ENCODE peak calls at places on chromosomes 7 and 10, in six cellular contexts. B is endothelial cell of umbilical vein; L is aorta; R is GM23248; Y is IMR-90; A is CD8-positive, alpha-beta memory T cell. T is an unnamed sample.

GRCh38 chr10:84993251-84994035 is 665.1 kb downstream of the CCSER2 start:
- DNase-seq in B (no peak), L (no peak), R (no peak), Y (no peak), A (no peak), T (no peak)

GRCh38 chr10:128078136-128078969 is 47.9 kb downstream of the MKI67 start:
- DNase-seq in B (peak; percentile 39), L (peak; percentile 61), R (peak; percentile 66), Y (peak; percentile 37), A (peak; percentile 43), T (peak; percentile 63)

GRCh38 chr10:68301790-68302502 is 29.9 kb upstream of the HNRNPH3 start:
- DNase-seq in B (peak; percentile 63), L (no peak), R (peak; percentile 70), Y (peak; percentile 75), A (peak; percentile 18), T (no peak)

GRCh38 chr7:30062587-30062986 is 34.4 kb downstream of the PLEKHA8 start:
- DNase-seq in B (peak; percentile 42), L (no peak), R (peak; percentile 61), Y (peak; percentile 56), A (peak; percentile 13), T (no peak)

GRCh38 chr7:14834888-14835287 is 67.7 kb downstream of the DGKB start:
- DNase-seq in B (no peak), L (no peak), R (peak; percentile 83), Y (peak; percentile 44), A (no peak), T (no peak)

GRCh38 chr10:57849726-57850357 is 417.9 kb downstream of the IPMK start:
- DNase-seq in B (no peak), L (no peak), R (peak; percentile 23), Y (peak; percentile 2), A (no peak), T (no peak)

GRCh38 chr10:97353945-97354344 is 19.4 kb upstream of the FRAT2 start:
- DNase-seq in B (no peak), L (no peak), R (no peak), Y (no peak), A (no peak), T (no peak)

GRCh38 chr10:103397191-103397825 is 882 bp downstream of the PDCD11 start:
- DNase-seq in B (no peak), L (no peak), R (peak; percentile 64), Y (no peak), A (peak; percentile 18), T (peak; percentile 18)

GRCh38 chr7:42189535-42189934 is 47.5 kb downstream of the GLI3 start:
- DNase-seq in B (peak; percentile 55), L (no peak), R (peak; percentile 61), Y (peak; percentile 38), A (no peak), T (no peak)

GRCh38 chr10:6037422-6037821 is 24.7 kb downstream of the IL2RA start:
- DNase-seq in B (no peak), L (no peak), R (no peak), Y (no peak), A (no peak), T (no peak)

GRCh38 chr10:117551322-117552155 is 9.0 kb downstream of the EMX2 start:
- DNase-seq in B (no peak), L (no peak), R (no peak), Y (no peak), A (no peak), T (no peak)

GRCh38 chr10:119652361-119652760 is 1.2 kb downstream of the BAG3 start:
- DNase-seq in B (peak; percentile 77), L (no peak), R (peak; percentile 86), Y (peak; percentile 82), A (peak; percentile 63), T (peak; percentile 21)

GRCh38 chr7:33853361-33854062 is 51.8 kb upstream of the BMPER start:
- DNase-seq in B (no peak), L (no peak), R (peak; percentile 96), Y (peak; percentile 93), A (no peak), T (no peak)

GRCh38 chr10:97714401-97715258 is 1.1 kb downstream of the MARVELD1 start:
- DNase-seq in B (peak; percentile 58), L (peak; percentile 92), R (peak; percentile 94), Y (peak; percentile 71), A (peak; percentile 12), T (no peak)

GRCh38 chr10:88062385-88062784 is 199.0 kb downstream of the PTEN start:
- DNase-seq in B (no peak), L (no peak), R (no peak), Y (peak; percentile 30), A (no peak), T (peak; percentile 74)

GRCh38 chr10:29356931-29357330 is 68.1 kb downstream of the LYZL1 start:
- DNase-seq in B (no peak), L (no peak), R (peak; percentile 10), Y (no peak), A (no peak), T (no peak)

GRCh38 chr7:27834179-27834921 is 94.4 kb downstream of the TAX1BP1 start:
- DNase-seq in B (no peak), L (no peak), R (no peak), Y (no peak), A (no peak), T (no peak)

GRCh38 chr7:155002411-155003214 is at the start of gene PAXIP1:
- DNase-seq in B (peak; percentile 37), L (peak; percentile 79), R (peak; percentile 64), Y (peak; percentile 20), A (peak; percentile 83), T (peak; percentile 70)

GRCh38 chr10:52232561-52233350 is 81.3 kb upstream of the DKK1 start:
- DNase-seq in B (peak; percentile 58), L (no peak), R (peak; percentile 6), Y (no peak), A (no peak), T (no peak)

GRCh38 chr7:151812967-151813366 is 63.9 kb downstream of the PRKAG2 start:
- DNase-seq in B (no peak), L (peak; percentile 61), R (no peak), Y (no peak), A (no peak), T (no peak)

GRCh38 chr7:102279537-102280400 is 6.9 kb upstream of the SH2B2 start:
- DNase-seq in B (peak; percentile 47), L (no peak), R (peak; percentile 57), Y (peak; percentile 55), A (peak; percentile 54), T (peak; percentile 70)

GRCh38 chr10:102335184-102335583 is 60.3 kb upstream of the NFKB2 start:
- DNase-seq in B (no peak), L (no peak), R (peak; percentile 67), Y (peak; percentile 15), A (no peak), T (no peak)

DNA sequence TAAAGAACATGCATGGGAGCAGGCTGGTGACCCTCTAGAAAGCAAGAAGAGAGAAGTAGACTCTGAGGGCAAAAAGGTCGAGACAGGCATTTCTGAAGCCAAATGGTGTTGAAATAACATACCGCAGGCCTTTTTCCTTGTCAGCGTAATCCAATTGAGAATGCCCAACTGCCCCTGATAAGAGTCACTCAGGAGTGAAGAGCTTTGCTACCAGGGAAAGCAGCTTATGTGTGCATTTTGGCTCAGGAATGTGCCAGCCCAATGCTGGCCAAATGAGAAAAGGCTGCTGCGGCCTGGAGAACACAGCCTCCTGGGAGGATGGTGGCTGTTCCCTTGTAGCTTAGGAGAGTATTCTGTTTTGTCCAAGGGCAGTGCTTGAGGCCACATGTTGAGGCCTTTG is 61.4 kb upstream of the NFKB2 start:
- DNase-seq in B (no peak), L (no peak), R (no peak), Y (peak; percentile 19), A (no peak), T (no peak)
- H3K27ac ChIP-seq in B (no peak overlapping the region), L (no peak overlapping the region), R (no peak overlapping the region), Y (no peak overlapping the region), A (no peak overlapping the region), T (no peak overlapping the region)

DNA sequence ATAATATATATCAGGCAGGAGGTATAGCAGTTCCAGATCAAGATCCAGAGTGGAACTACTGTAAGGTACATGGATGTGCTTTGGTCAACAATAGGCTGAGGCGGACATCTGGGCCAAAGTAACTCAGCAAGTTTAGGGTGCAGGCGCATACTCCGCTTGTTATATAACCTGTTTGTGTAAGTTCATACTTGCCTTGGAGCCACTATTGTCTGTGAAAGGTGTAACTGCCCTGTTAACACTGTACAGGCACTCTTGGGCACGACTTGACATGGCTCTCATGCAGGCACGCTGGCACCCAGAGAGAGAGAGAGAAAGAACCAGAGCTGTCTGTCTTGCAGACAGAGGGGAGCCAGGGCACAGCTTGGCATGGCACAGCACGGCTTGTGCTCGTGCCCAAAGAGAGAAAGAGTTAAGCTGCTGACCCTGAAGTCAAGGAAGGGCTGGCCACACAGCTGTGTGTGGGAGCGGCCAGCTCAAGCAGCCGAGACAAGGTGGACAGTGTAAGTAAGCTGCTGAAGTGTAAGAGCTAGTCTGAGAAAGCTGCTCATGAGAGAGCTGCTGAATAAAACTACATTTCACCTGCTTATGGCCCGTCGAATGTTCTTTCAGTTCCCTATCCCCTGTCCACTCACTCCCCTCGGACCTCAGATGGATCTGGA is 47.8 kb upstream of the KAT6B start:
- DNase-seq in B (no peak), L (no peak), R (no peak), Y (no peak), A (no peak), T (no peak)
- H3K27ac ChIP-seq in B (no peak overlapping the region), L (no peak overlapping the region), R (no peak overlapping the region), Y (no peak overlapping the region), A (no peak overlapping the region), T (no peak overlapping the region)

DNA sequence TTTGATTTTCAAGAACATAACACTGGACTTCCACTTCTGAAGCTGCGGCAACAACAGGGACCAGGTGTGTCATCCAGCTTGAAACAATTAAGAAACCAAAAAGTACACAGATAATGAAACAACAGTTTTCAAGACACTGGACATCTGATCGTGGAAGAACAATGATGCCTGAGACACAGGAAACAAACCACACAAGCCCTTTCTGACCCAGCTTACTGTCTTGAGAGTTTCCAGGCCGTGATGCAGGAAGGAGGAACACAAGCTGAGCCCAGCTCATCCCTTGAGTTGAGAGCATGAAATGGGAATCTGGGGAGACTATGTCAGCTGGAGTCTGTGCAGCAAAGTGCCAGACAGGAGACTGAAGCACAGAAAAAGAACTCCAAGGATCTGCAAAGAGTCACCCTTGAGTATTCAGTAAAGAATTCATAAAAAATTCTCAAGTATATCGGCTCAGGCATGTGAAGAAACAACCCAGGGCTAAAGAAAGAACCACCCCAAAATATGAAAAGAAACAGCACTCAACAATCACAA is 91.6 kb downstream of the RNF32 start:
- DNase-seq in B (peak; percentile 5), L (no peak), R (peak; percentile 21), Y (peak; percentile 47), A (no peak), T (no peak)
- H3K27ac ChIP-seq in B (no peak overlapping the region), L (no peak overlapping the region), R (peak overlapping the region; percentile 8), Y (peak overlapping the region; percentile 96), A (no peak overlapping the region), T (no peak overlapping the region)

GRCh38 chr10:18419945-18420344 is 231.4 kb downstream of the NSUN6 start:
- DNase-seq in B (no peak), L (no peak), R (no peak), Y (no peak), A (no peak), T (no peak)
- H3K27ac ChIP-seq in B (no peak overlapping the region), L (no peak overlapping the region), R (no peak overlapping the region), Y (no peak overlapping the region), A (no peak overlapping the region), T (no peak overlapping the region)